ENCODE peak calls at places on chromosomes 7 and 10, in nine cellular contexts. O is endothelial cell of umbilical vein, Z is left lung, S is PC-3, N is psoas muscle, C is IMR-90, L is Panc1, I is Peyer's patch, T is kidney. K is an unnamed sample. For H3K4me1, the result is how much of the 10 kb centered on the place peaks cover.

GRCh38 chr7:132226626-132227290 is 349.5 kb downstream of the PLXNA4 start:
- DNase-seq in S (no peak), T (no peak), L (no peak), O (no peak), I (no peak), N (no peak), C (no peak), Z (no peak), K (no peak)

GRCh38 chr7:134514663-134515062 is 12.7 kb upstream of the AKR1B10 start:
- DNase-seq in S (peak), T (no peak), I (no peak), Z (no peak), O (peak), L (peak), N (no peak), C (peak), K (no peak)

GRCh38 chr10:88027570-88027969 is 164.1 kb downstream of the PTEN start:
- DNase-seq in L (no peak), N (no peak), O (no peak), C (no peak), S (no peak), T (no peak), I (no peak), Z (peak), K (no peak)

GRCh38 chr7:101869026-101869900 is 51.8 kb downstream of the CUX1 start:
- DNase-seq in I (peak), N (no peak), O (no peak), Z (no peak), L (no peak), S (no peak), C (no peak), T (no peak), K (no peak)

GRCh38 chr7:142654398-142654797 is 94.9 kb upstream of the PRSS1 start:
- DNase-seq in O (no peak), N (no peak), L (no peak), S (peak), C (no peak), I (no peak), T (no peak), Z (no peak), K (no peak)

GRCh38 chr7:106216517-106217088 is 68.2 kb downstream of the NAMPT start:
- DNase-seq in N (peak), C (peak), S (peak), Z (no peak), T (no peak), O (peak), I (no peak), L (peak), K (no peak)

GRCh38 chr10:13263591-13263990 is 29.4 kb upstream of the UCMA start:
- DNase-seq in I (no peak), O (no peak), N (no peak), S (no peak), Z (no peak), C (no peak), T (no peak), L (no peak), K (no peak)

GRCh38 chr10:91931526-91932190 is 8.1 kb downstream of the BTAF1 start:
- DNase-seq in N (no peak), Z (no peak), C (peak), S (no peak), T (no peak), I (no peak), L (no peak), O (no peak), K (no peak)

GRCh38 chr7:138712652-138713051 is 11.5 kb upstream of the SVOPL start:
- DNase-seq in C (no peak), Z (no peak), O (no peak), I (no peak), L (no peak), T (no peak), N (no peak), S (no peak), K (no peak)

GRCh38 chr10:63429280-63429679 is 36.5 kb downstream of the JMJD1C start:
- DNase-seq in L (no peak), T (no peak), N (no peak), S (peak), Z (no peak), O (peak), I (no peak), C (peak), K (no peak)

GRCh38 chr7:100093925-100094486 is 5.2 kb downstream of the COPS6 start:
- DNase-seq in L (no peak), Z (no peak), I (no peak), O (no peak), T (no peak), N (no peak), S (no peak), C (no peak), K (no peak)

GRCh38 chr10:77223532-77224460 is 413.8 kb downstream of the KCNMA1 start:
- DNase-seq in L (no peak), S (peak), O (no peak), T (no peak), C (no peak), I (no peak), N (peak), Z (no peak), K (no peak)

GRCh38 chr10:131726460-131726861 is 174.3 kb upstream of the PPP2R2D start:
- DNase-seq in O (no peak), S (no peak), C (no peak), T (peak), I (peak), N (peak), Z (no peak), L (no peak), K (no peak)

GRCh38 chr10:59804220-59804619 is 51.0 kb upstream of the MRLN start:
- DNase-seq in O (no peak), S (no peak), N (no peak), Z (no peak), C (no peak), I (no peak), T (no peak), L (no peak), K (no peak)

GRCh38 chr7:77760809-77761453 is 37.3 kb downstream of the TMEM60 start:
- DNase-seq in O (no peak), S (no peak), C (no peak), T (no peak), Z (no peak), N (no peak), L (no peak), I (no peak), K (no peak)

GRCh38 chr7:44965937-44966730 is 12.7 kb downstream of the MYO1G start:
- DNase-seq in O (no peak), Z (no peak), L (no peak), C (no peak), N (no peak), S (no peak), T (peak), I (no peak), K (peak)

GRCh38 chr7:155506854-155507337 is 39.5 kb downstream of the CNPY1 start:
- DNase-seq in C (peak), I (no peak), T (peak), L (no peak), O (no peak), S (no peak), N (no peak), Z (no peak), K (no peak)

GRCh38 chr7:101817031-101817929 is at the start of gene CUX1:
- DNase-seq in O (no peak), T (peak), I (peak), L (no peak), S (peak), Z (peak), C (no peak), N (peak), K (no peak)

GRCh38 chr7:137891016-137891655 is 44.4 kb upstream of the DGKI start:
- DNase-seq in T (no peak), N (no peak), Z (no peak), O (no peak), C (no peak), L (no peak), S (no peak), I (no peak), K (no peak)

GRCh38 chr10:42690449-42691360 is 52.3 kb upstream of the ZNF33B start:
- DNase-seq in I (no peak), L (no peak), S (peak), O (no peak), N (no peak), T (no peak), C (no peak), Z (no peak), K (peak)

GRCh38 chr10:86128360-86128759 is 238.2 kb downstream of the GRID1 start:
- DNase-seq in Z (no peak), C (no peak), N (no peak), T (peak), O (no peak), S (no peak), L (no peak), I (no peak), K (no peak)

GRCh38 chr7:348480-348844 is 58.5 kb downstream of the FOXL3 start:
- DNase-seq in C (no peak), N (no peak), O (no peak), Z (no peak), L (no peak), T (no peak), I (no peak), S (no peak), K (no peak)

DNA sequence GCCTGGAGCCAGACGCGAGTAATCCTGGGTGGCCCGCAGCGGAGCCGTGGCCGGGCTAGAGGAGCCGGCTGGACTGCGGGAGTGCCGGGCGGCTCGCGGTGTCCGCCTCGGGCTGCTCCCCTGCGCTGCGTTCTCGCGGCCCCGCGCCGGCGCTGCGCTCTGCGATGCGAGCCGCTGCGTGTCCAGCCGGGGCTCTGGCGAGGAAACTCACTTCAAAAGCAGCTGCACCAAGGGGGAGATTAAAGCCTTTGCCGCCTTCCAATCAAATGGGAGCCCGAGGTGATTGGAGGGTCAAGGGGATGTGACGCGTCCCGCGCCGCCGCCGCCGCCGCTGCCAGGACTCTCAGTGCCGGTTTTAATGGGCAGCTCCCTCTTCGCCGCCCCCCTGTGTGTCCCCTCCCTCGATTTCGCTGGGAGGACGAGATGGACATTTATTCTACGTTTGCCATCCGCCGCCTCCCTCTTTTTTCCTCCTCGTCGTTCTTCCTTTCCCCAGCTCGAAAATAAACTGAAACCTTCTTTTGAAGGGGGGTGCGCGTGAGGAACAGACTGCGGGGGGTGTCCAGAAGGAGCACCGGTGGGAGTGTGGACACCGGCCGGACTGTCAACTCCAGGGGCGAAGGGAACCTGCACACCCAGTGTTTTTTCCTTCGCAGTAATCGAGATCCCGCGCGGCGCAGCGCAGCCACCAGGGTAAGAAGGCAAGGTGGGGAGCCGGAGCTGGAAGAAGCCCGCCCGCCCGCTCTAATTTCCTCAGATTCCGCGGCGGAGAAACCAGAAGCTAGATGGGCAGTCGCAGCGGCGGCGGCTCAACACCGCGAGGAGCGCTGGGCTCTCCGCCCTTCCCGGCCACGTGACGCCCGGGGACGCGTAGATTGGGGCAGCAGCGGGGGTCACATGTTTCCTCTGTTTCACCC is at the start of gene ZNF503:
- DNase-seq in T (peak), L (peak), C (peak), S (peak), Z (peak), I (peak), O (peak), N (peak), K (peak)
- TF ChIP-seq CTCF in T (peak), L (peak), C (peak), S (peak), Z (peak), I (peak), O (peak), N (no peak), K (no peak)

GRCh38 chr10:79322616-79323566 is 24.4 kb upstream of the PPIF start:
- DNase-seq in T (peak), N (peak), C (peak), S (peak), L (no peak), O (no peak), I (no peak), Z (peak), K (no peak)

GRCh38 chr10:79319372-79319771 is 27.9 kb upstream of the PPIF start:
- DNase-seq in T (peak), Z (peak), N (no peak), C (no peak), I (no peak), S (no peak), L (no peak), O (no peak), K (no peak)

GRCh38 chr10:79321951-79322350 is 25.3 kb upstream of the PPIF start:
- DNase-seq in T (no peak), C (no peak), N (no peak), O (no peak), L (no peak), Z (no peak), I (no peak), S (peak), K (no peak)

GRCh38 chr10:79321494-79321882 is 25.8 kb upstream of the PPIF start:
- DNase-seq in C (no peak), L (no peak), S (no peak), N (no peak), O (no peak), I (no peak), Z (no peak), T (peak), K (no peak)

DNA sequence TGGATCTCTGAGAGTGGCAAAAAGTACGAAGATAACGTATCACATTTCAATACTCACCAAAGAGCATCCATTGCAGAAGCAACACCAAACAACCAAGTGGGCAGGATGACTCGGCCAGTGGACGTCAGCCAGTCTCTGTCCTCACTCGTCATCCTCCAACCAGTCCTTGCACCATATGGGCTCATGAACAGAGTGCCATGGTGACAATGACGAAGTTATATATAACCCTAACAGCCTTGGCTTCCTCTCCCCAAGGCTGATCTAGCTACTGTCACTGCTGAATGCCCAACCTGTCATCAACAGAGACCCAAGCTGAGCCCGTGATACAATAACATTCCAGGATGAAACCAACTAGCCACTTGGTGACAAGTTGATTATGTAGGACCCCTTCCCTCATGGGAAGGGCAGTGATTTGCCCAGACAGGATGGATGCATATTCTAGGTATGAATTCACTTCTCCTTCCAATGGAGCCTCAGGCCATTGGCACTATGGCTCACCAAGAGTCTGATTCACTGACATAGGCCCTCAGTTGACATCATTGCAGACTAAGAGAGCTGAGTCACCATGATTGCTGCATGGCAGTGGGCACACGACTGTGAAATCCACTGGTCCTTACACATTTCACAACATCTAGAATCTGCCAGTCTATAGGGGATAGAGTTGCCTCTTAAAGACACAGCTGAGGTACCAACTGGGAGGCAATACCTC is 26.3 kb upstream of the PPIF start:
- DNase-seq in Z (no peak), O (no peak), L (no peak), I (no peak), T (no peak), S (peak), N (no peak), C (peak), K (peak)
- H3K4me1 ChIP-seq in Z (half or more), O (under half), L (under half), I (under half), T (under half), S (half or more), N (under half), C (under half), K (under half)

GRCh38 chr10:3941676-3942075 is 156.7 kb upstream of the KLF6 start:
- DNase-seq in L (no peak), C (no peak), O (no peak), S (no peak), T (no peak), Z (no peak), N (no peak), I (no peak), K (no peak)

GRCh38 chr10:3943695-3944257 is 158.8 kb upstream of the KLF6 start:
- DNase-seq in I (no peak), C (no peak), Z (no peak), N (no peak), L (no peak), T (no peak), S (no peak), O (no peak), K (no peak)

GRCh38 chr10:3945026-3945425 is 160.0 kb upstream of the KLF6 start:
- DNase-seq in L (no peak), S (no peak), T (no peak), O (no peak), Z (no peak), C (no peak), I (no peak), N (no peak), K (no peak)

GRCh38 chr10:3944591-3944990 is 159.6 kb upstream of the KLF6 start:
- DNase-seq in C (no peak), N (no peak), Z (no peak), I (no peak), O (no peak), L (no peak), T (no peak), S (no peak), K (no peak)

DNA sequence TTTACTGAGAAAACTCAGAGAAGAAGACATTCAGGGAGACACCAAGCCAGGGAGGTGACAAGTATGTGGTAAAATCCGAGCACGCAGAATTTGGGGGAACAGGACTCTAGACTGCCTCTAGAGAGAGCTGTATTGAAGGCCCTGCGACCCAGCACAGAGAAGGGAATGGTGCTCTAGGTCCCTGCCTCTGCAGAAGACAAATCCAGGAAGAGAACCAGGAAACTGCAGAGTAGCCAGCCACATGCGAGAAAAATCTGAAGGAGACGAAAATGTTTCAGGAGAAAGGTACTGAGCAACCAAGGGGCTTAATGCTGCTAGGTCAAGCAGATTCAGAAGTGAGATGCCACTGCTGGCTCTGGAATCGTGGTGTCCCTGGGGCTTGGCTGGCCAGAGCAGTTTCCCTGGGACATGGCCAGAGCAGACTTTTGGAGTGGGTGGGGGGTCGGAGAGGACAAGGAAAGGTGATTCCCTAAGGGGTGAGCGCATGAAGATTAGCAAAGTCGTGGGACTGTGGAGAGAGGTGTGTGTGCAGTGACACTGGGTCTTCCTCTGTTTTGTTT is 158.0 kb upstream of the KLF6 start:
- DNase-seq in Z (no peak), O (no peak), T (no peak), I (no peak), C (no peak), L (no peak), N (no peak), S (no peak), K (no peak)
- TF ChIP-seq CTCF in Z (no peak), O (no peak), T (no peak), I (no peak), C (no peak), L (no peak), N (no peak), S (no peak), K (no peak)

DNA sequence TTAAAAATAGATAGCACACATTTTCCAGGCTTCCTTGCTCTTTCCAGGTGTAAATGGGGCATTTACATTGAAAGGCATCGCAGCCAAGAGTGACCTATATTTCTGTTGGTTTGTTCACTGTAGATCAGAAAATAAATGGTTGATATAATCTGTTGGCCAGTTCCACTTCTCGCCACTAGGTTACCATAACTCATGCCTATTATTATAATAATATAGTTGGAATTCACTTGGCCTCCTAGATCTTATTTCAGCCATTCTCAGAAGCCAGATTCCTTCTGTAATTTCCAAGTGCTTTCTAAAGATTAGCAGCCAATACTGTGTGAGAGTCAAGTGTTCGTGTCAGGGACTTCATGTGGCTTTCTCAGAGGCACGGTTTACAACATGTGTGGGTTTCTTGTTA is 179.5 kb downstream of the DNAH11 start:
- DNase-seq in C (no peak), I (no peak), S (no peak), T (no peak), O (no peak), L (no peak), Z (no peak), N (no peak), K (no peak)
- H3K4me1 ChIP-seq in C (under half), I (under half), S (under half), T (under half), O (under half), L (under half), Z (under half), N (under half), K (under half)

GRCh38 chr10:29535012-29535777 is 99.6 kb downstream of the SVIL start:
- DNase-seq in C (peak), O (peak), N (peak), I (peak), T (peak), S (peak), Z (peak), L (peak), K (no peak)
- TF ChIP-seq CTCF in C (peak), O (peak), N (peak), I (peak), T (peak), S (peak), Z (no peak), L (peak), K (peak)

GRCh38 chr7:127948936-127949335 is 82.3 kb downstream of the LRRC4 start:
- DNase-seq in N (no peak), L (no peak), Z (no peak), O (no peak), T (no peak), C (peak), S (no peak), I (no peak), K (no peak)
- H3K4me1 ChIP-seq in N (under half), L (under half), Z (under half), O (under half), T (under half), C (under half), S (under half), I (under half), K (under half)